ENCODE peak calls at places on chromosome 1, in eight cellular contexts. A is activated T-cell treated with anti-CD3 and anti-CD28 coated beads, Interleukin-2, amount 50 U/mL, for 72 hours; Q is A172; B is pancreas; P is stimulated activated naive CD8-positive, alpha-beta T cell treated with anti-CD3 and anti-CD28 coated beads, Interleukin-15, amount 100 ng/mL, for 72 hours; V is HEK293T; F is fibroblast of gingiva; L is A549. C is an unnamed sample.

GRCh38 chr1:182603646-182604127 is 502 bp downstream of the RGS16 start:
- DNase-seq in A (no peak), Q (peak), B (no peak), P (peak), V (no peak), F (no peak), L (no peak), C (no peak)

GRCh38 chr1:192861860-192862259 is 53.0 kb downstream of the RGS2 start:
- DNase-seq in A (no peak), Q (no peak), B (no peak), P (no peak), V (no peak), F (no peak), L (peak), C (no peak)

GRCh38 chr1:172761581-172762025 is 102.7 kb downstream of the FASLG start:
- DNase-seq in A (no peak), Q (peak), B (no peak), P (no peak), V (no peak), F (peak), L (no peak), C (no peak)

GRCh38 chr1:7378346-7379130 is 392.6 kb upstream of the VAMP3 start:
- DNase-seq in A (no peak), Q (no peak), B (no peak), P (no peak), V (no peak), F (no peak), L (no peak), C (no peak)

GRCh38 chr1:236159704-236160539 is 17.6 kb downstream of the GPR137B start:
- DNase-seq in A (peak), Q (no peak), B (no peak), P (no peak), V (no peak), F (no peak), L (no peak), C (no peak)

GRCh38 chr1:145983959-145984830 is 12.2 kb downstream of the TXNIP start:
- DNase-seq in A (no peak), Q (no peak), B (no peak), P (no peak), V (no peak), F (no peak), L (no peak), C (no peak)

GRCh38 chr1:215958836-215959235 is 391.7 kb downstream of the KCTD3 start:
- DNase-seq in A (no peak), Q (no peak), B (no peak), P (no peak), V (no peak), F (no peak), L (no peak), C (no peak)

GRCh38 chr1:64343105-64343960 is 126.6 kb upstream of the CACHD1 start:
- DNase-seq in A (no peak), Q (peak), B (no peak), P (no peak), V (peak), F (peak), L (peak), C (no peak)

GRCh38 chr1:154276797-154277196 is 4.4 kb downstream of the HAX1 start:
- DNase-seq in A (peak), Q (no peak), B (no peak), P (peak), V (no peak), F (no peak), L (no peak), C (peak)

GRCh38 chr1:214934035-214934434 is 148.5 kb upstream of the KCNK2 start:
- DNase-seq in A (no peak), Q (no peak), B (no peak), P (no peak), V (no peak), F (no peak), L (no peak), C (no peak)

GRCh38 chr1:8631163-8631562 is 186.3 kb downstream of the RERE start:
- DNase-seq in A (no peak), Q (no peak), B (no peak), P (no peak), V (no peak), F (no peak), L (no peak), C (no peak)

GRCh38 chr1:74193908-74194307 is 4.1 kb downstream of the LRRIQ3 start:
- DNase-seq in A (no peak), Q (no peak), B (no peak), P (no peak), V (no peak), F (peak), L (no peak), C (no peak)

GRCh38 chr1:15188145-15188544 is 34.6 kb downstream of the TMEM51 start:
- DNase-seq in A (no peak), Q (no peak), B (no peak), P (no peak), V (no peak), F (no peak), L (no peak), C (no peak)

GRCh38 chr1:89823679-89824292 is 3.0 kb downstream of the LRRC8D start:
- DNase-seq in A (no peak), Q (no peak), B (no peak), P (no peak), V (no peak), F (no peak), L (no peak), C (no peak)

GRCh38 chr1:26337625-26338024 is 16.3 kb downstream of the CRYBG2 start:
- DNase-seq in A (no peak), Q (no peak), B (no peak), P (no peak), V (no peak), F (no peak), L (no peak), C (no peak)

GRCh38 chr1:31750858-31751638 is 13.1 kb downstream of the ADGRB2 start:
- DNase-seq in A (no peak), Q (no peak), B (no peak), P (no peak), V (no peak), F (no peak), L (no peak), C (no peak)